ENCODE peak calls at places on chromosomes 12 and 14, in five cellular contexts. S, O, Q, G and H are unnamed samples.

GRCh38 chr12:111313833-111314259 is 55.0 kb downstream of the PHETA1 start:
- DNase-seq in S (peak; percentile 93), O (peak; percentile 57), Q (peak; percentile 81), G (peak; percentile 66), H (peak; percentile 71)

GRCh38 chr12:56007892-56008471 is 10.9 kb downstream of the SUOX start:
- DNase-seq in S (no peak), O (no peak), Q (no peak), G (no peak), H (peak; percentile 33)

GRCh38 chr14:96184737-96185136 is 19.9 kb upstream of the BDKRB2 start:
- DNase-seq in S (no peak), O (peak; percentile 55), Q (no peak), G (no peak), H (peak; percentile 53)

GRCh38 chr12:46005151-46005797 is 14.9 kb upstream of the SCAF11 start:
- DNase-seq in S (no peak), O (peak; percentile 34), Q (no peak), G (no peak), H (no peak)

GRCh38 chr14:70822706-70823185 is 13.4 kb upstream of the MAP3K9 start:
- DNase-seq in S (peak; percentile 87), O (peak; percentile 2), Q (peak; percentile 58), G (peak; percentile 67), H (peak; percentile 52)

GRCh38 chr12:102824218-102824835 is 92.7 kb downstream of the PAH start:
- DNase-seq in S (peak; percentile 93), O (peak; percentile 2), Q (peak; percentile 80), G (peak; percentile 29), H (peak; percentile 5)

GRCh38 chr14:64623576-64624165 is 73.9 kb downstream of the PPP1R36 start:
- DNase-seq in S (no peak), O (no peak), Q (no peak), G (no peak), H (no peak)

GRCh38 chr12:51868821-51869489 is 18.9 kb upstream of the ANKRD33 start:
- DNase-seq in S (no peak), O (no peak), Q (no peak), G (no peak), H (peak; percentile 26)

GRCh38 chr14:68783408-68784297 is 9.2 kb downstream of the ZFP36L1 start:
- DNase-seq in S (no peak), O (no peak), Q (no peak), G (no peak), H (no peak)

GRCh38 chr14:95439881-95440280 is 76.6 kb downstream of the SYNE3 start:
- DNase-seq in S (no peak), O (no peak), Q (no peak), G (no peak), H (no peak)

GRCh38 chr12:69661386-69661785 is 37.7 kb downstream of the BEST3 start:
- DNase-seq in S (no peak), O (no peak), Q (no peak), G (no peak), H (no peak)

GRCh38 chr12:57240069-57240921 is 10.7 kb downstream of the STAC3 start:
- DNase-seq in S (peak; percentile 64), O (peak; percentile 60), Q (no peak), G (peak; percentile 87), H (peak; percentile 68)

GRCh38 chr12:91620949-91621348 is 438.3 kb upstream of the DCN start:
- DNase-seq in S (no peak), O (peak; percentile 12), Q (peak; percentile 8), G (no peak), H (no peak)

GRCh38 chr14:65637780-65638179 is 225.2 kb downstream of the FUT8 start:
- DNase-seq in S (no peak), O (peak; percentile 1), Q (no peak), G (no peak), H (no peak)

GRCh38 chr14:100770605-100771120 is 44.0 kb downstream of the DLK1 start:
- DNase-seq in S (peak; percentile 10), O (no peak), Q (no peak), G (no peak), H (no peak)

GRCh38 chr12:48969160-48969771 is 2.3 kb downstream of the WNT10B start:
- DNase-seq in S (no peak), O (no peak), Q (no peak), G (no peak), H (no peak)

GRCh38 chr12:48966177-48966890 is 5.2 kb downstream of the WNT10B start:
- DNase-seq in S (peak; percentile 52), O (no peak), Q (no peak), G (no peak), H (no peak)

GRCh38 chr12:48968004-48968403 is 3.5 kb downstream of the WNT10B start:
- DNase-seq in S (peak; percentile 53), O (no peak), Q (no peak), G (no peak), H (no peak)

GRCh38 chr12:48969847-48970701 is 1.5 kb downstream of the WNT10B start:
- DNase-seq in S (peak; percentile 50), O (no peak), Q (no peak), G (no peak), H (peak; percentile 39)

DNA sequence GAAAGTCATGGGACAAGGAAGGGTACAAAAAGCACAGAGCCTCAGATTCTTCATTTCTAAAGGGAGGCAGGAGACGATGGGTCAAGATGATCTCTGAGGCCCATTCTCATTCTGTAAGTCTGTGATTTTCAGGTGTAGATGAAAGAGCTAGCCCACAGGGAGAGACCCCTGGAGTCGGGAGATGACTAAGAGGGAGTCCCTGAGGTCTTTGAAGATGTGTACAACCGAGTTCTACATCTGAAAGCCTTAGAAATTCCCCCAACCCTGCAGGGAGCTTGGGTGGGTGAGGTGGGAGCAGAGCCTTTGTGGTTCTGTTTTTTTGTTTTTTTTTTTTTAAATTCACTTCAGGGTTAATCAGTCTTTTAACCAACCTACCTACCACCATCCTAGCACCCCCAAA is 3.1 kb downstream of the WNT10B start:
- DNase-seq in S (no peak), O (no peak), Q (no peak), G (no peak), H (no peak)
- H3K27ac ChIP-seq in S (no peak overlapping the region), O (no peak overlapping the region), Q (no peak overlapping the region), G (no peak overlapping the region), H (no peak overlapping the region)

GRCh38 chr14:21269252-21270046 is at the start of gene HNRNPC:
- DNase-seq in S (peak; percentile 99), O (peak; percentile 100), Q (peak; percentile 100), G (peak; percentile 100), H (peak; percentile 100)
- H3K14ac ChIP-seq in S (peak within 1 kb of the TSS; percentile 98), O (peak within 1 kb of the TSS; percentile 100), Q (peak within 1 kb of the TSS; percentile 14), G (peak within 1 kb of the TSS; percentile 93), H (no peak within 1 kb of the TSS)

DNA sequence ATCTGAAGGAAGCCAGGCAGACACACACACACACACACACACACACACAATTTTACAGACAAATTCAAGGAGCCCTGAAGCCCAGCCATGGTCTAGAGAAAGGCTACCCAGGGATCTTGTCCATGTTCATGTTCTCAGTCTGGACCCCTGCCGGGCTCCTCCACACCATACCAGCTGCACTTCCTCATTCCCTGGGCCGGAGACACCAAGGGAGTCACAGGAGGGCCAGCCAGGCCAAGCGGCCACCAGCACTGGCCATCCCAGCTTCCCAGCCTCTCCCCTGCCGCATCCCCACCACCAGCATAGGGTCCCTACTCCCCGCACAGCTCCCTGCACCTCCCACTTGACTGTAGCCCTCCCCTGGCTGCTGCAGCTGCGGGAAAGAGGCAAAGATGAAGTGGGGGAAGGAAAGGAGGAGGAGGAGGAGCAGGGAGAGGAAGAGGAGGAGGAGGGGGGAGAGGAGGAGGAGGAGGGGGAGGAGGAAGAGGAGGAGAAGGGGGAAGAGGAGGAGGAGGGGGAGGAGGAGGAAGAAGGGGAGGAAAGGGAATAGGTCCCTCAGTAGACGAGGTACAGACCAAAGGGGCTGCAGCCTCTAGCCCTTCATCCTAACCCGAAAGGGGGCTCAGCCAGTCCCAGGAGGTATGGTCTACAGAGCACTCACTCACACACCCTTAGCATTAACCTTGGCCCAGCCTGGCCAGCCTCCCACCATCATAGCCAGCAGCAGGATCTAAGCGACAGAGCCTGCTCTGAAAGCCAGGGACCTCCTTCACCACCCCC is 293.2 kb downstream of the DPF3 start:
- DNase-seq in S (no peak), O (no peak), Q (no peak), G (no peak), H (no peak)
- H3K27ac ChIP-seq in S (no peak overlapping the region), O (no peak overlapping the region), Q (no peak overlapping the region), G (no peak overlapping the region), H (no peak overlapping the region)

GRCh38 chr12:10363665-10363921 is 26.2 kb downstream of the KLRK1 start:
- DNase-seq in S (no peak), O (no peak), Q (no peak), G (no peak), H (no peak)

GRCh38 chr12:10364839-10365681 is 24.8 kb downstream of the KLRK1 start:
- DNase-seq in S (peak; percentile 79), O (peak; percentile 84), Q (peak; percentile 21), G (peak; percentile 70), H (peak; percentile 94)

GRCh38 chr12:10362828-10363664 is 26.8 kb downstream of the KLRK1 start:
- DNase-seq in S (no peak), O (no peak), Q (no peak), G (no peak), H (peak; percentile 52)

GRCh38 chr12:10365716-10366433 is 24.0 kb downstream of the KLRK1 start:
- DNase-seq in S (no peak), O (peak; percentile 33), Q (no peak), G (no peak), H (peak; percentile 46)

DNA sequence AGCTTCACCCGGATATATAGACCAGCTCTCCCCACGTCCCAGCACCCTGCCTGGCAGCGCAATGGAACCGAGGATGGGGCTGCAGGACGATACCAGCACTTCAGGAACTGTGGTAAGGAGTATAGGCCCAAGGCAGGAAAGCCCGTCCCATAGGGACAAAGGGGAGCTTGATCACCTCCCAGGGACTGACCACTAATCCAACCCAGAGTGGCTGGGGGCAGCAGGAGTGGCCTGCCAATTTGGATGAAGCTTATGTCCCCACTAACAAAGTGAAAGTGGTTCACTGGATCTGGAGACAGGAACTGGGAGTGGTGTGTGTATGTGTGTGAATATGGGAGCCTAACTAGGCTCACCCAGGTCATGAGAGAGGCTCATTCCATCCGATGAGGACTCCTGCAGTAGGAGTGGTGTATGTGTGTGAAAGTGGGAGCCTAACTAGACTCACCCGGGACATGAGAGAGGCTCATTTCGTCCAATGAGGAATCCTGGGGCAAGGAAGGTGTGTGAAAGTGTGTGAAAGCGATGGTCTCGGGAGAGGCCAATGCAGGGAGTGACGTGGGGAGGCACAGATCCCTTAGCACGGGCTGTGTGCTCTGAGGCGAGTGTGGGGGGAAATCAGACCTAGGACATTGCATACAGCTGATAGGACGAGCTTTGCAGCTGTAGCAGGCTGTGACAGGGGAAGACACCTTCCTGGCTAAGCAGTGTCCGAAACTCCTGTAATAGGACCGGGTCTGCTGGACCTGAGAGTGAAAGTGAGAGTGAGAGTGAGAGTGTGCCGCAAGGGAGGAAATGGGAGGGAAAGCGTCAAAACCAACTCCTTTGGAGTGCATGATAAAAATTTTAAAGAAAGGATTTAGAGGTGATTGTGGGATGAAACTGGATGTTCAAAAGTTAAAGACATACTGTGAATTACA is 25.7 kb downstream of the KLRK1 start:
- DNase-seq in S (no peak), O (peak; percentile 41), Q (no peak), G (peak; percentile 21), H (peak; percentile 73)
- H3K14ac ChIP-seq in S (peak overlapping the region; percentile 84), O (peak overlapping the region; percentile 94), Q (peak overlapping the region; percentile 71), G (peak overlapping the region; percentile 91), H (no peak overlapping the region)

DNA sequence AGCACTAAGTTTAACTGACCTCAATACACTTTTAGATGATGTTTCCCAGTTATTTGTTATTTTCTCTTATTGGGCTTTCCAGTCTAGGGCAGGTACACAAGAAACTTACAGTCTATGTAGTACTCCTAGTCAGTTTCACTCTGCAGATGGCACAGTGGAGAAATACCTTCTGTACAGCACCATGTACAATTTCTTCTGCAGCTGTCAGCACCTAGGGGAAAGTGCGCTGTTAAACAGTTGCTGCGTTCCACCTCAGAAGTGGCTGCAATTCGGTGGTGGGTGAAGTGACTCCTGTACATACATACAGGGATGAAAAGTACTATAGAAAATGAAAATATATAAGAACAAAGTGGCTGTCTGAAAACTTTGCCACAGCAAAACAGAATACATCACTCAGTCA is 48.3 kb downstream of the NOVA1 start:
- DNase-seq in S (no peak), O (no peak), Q (no peak), G (no peak), H (no peak)
- H3K27ac ChIP-seq in S (no peak overlapping the region), O (no peak overlapping the region), Q (no peak overlapping the region), G (no peak overlapping the region), H (no peak overlapping the region)